ENCODE peak calls at places on chromosomes 3 and 15, in five cellular contexts. D, U, W, C and Z are unnamed samples. For H3K36me3 and H3K9me3, the result is how much of the 10 kb centered on the place peaks cover.

GRCh38 chr3:21934576-21934975 is 183.6 kb upstream of the ZNF385D start:
- DNase-seq in D (no peak), U (no peak), W (no peak), C (no peak), Z (no peak)

GRCh38 chr3:53666026-53666425 is 171.6 kb downstream of the CACNA1D start:
- DNase-seq in D (no peak), U (no peak), W (no peak), C (no peak), Z (no peak)

GRCh38 chr15:85854345-85855097 is 59.8 kb upstream of the KLHL25 start:
- DNase-seq in D (no peak), U (no peak), W (no peak), C (peak), Z (no peak)

GRCh38 chr3:187783098-187783497 is 37.8 kb upstream of the BCL6 start:
- DNase-seq in D (no peak), U (peak), W (no peak), C (peak), Z (no peak)

GRCh38 chr3:134371542-134372324 is 2.5 kb downstream of the AMOTL2 start:
- DNase-seq in D (no peak), U (no peak), W (peak), C (no peak), Z (no peak)

GRCh38 chr3:147318900-147319299 is 87.4 kb downstream of the ZIC4 start:
- DNase-seq in D (no peak), U (no peak), W (no peak), C (peak), Z (no peak)

GRCh38 chr3:113560265-113560664 is 27.9 kb downstream of the SIDT1 start:
- DNase-seq in D (no peak), U (no peak), W (no peak), C (no peak), Z (no peak)

GRCh38 chr3:24351779-24352469 is 142.7 kb downstream of the THRB start:
- DNase-seq in D (no peak), U (no peak), W (no peak), C (no peak), Z (no peak)

GRCh38 chr3:140898340-140899180 is 43.1 kb upstream of the SLC25A36 start:
- DNase-seq in D (no peak), U (no peak), W (no peak), C (peak), Z (peak)

GRCh38 chr3:99871231-99871898 is 53.7 kb downstream of the CMSS1 start:
- DNase-seq in D (no peak), U (no peak), W (no peak), C (no peak), Z (no peak)

GRCh38 chr15:74555192-74555591 is 14.2 kb downstream of the ARID3B start:
- DNase-seq in D (no peak), U (no peak), W (no peak), C (no peak), Z (no peak)

GRCh38 chr3:152472606-152472954 is 203.9 kb downstream of the MBNL1 start:
- DNase-seq in D (no peak), U (no peak), W (no peak), C (no peak), Z (no peak)
- H3K27ac ChIP-seq in D (no peak), U (no peak), W (no peak), C (no peak), Z (no peak)

DNA sequence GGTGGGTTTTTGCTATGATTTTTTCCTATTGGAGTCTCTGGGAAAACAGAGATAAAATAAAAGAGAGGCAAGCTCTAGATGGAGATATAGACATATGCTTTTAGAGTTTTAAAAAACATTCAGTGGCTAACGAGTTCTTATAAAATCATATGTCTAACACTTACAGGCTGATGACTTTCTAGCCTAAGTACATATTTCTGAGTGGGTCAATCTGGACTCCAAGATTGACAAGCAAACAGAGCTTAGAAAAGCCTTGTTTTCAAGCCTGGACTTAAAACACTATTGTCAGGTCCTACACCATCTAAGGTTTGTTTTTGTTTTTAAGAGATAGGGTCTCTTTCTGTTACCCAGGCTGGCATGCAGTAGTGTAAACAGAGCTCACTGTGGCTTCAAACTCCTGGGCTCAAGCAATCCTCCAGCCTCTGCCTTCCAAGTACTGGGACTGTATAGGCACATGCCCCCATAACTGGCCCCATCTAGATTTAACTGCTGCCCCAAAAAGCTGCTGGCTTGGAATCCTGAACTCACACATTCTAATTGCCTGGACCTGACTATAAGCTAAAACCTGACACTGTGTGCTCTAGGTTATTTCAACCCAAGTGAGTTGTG is 86.3 kb downstream of the FBXL22 start:
- DNase-seq in D (no peak), U (no peak), W (no peak), C (no peak), Z (no peak)
- H3K36me3 ChIP-seq in D (under half), U (under half), W (under half), C (under half), Z (under half)

GRCh38 chr3:177945999-177946398 is 590.2 kb upstream of the KCNMB2 start:
- DNase-seq in D (no peak), U (no peak), W (no peak), C (no peak), Z (no peak)

GRCh38 chr3:177946965-177947364 is 589.3 kb upstream of the KCNMB2 start:
- DNase-seq in D (no peak), U (no peak), W (no peak), C (no peak), Z (no peak)

GRCh38 chr3:177946515-177946914 is 589.7 kb upstream of the KCNMB2 start:
- DNase-seq in D (no peak), U (no peak), W (no peak), C (no peak), Z (no peak)

GRCh38 chr3:177948716-177949422 is 587.4 kb upstream of the KCNMB2 start:
- DNase-seq in D (no peak), U (no peak), W (no peak), C (no peak), Z (no peak)

GRCh38 chr3:177947901-177948300 is 588.3 kb upstream of the KCNMB2 start:
- DNase-seq in D (no peak), U (no peak), W (no peak), C (no peak), Z (no peak)
- H3K9me3 ChIP-seq in D (under half), U (under half), W (under half), C (under half), Z (under half)

GRCh38 chr3:172629470-172629869 is 81.4 kb downstream of the NCEH1 start:
- DNase-seq in D (no peak), U (no peak), W (no peak), C (no peak), Z (no peak)

GRCh38 chr3:172630316-172630715 is 80.6 kb downstream of the NCEH1 start:
- DNase-seq in D (no peak), U (no peak), W (no peak), C (no peak), Z (no peak)

GRCh38 chr3:172640751-172641150 is 70.1 kb downstream of the NCEH1 start:
- DNase-seq in D (no peak), U (no peak), W (no peak), C (no peak), Z (no peak)

GRCh38 chr3:172635588-172635987 is 75.3 kb downstream of the NCEH1 start:
- DNase-seq in D (no peak), U (no peak), W (no peak), C (peak), Z (no peak)

GRCh38 chr3:172634948-172635347 is 75.9 kb downstream of the NCEH1 start:
- DNase-seq in D (no peak), U (no peak), W (no peak), C (no peak), Z (no peak)
- H3K27ac ChIP-seq in D (no peak), U (no peak), W (no peak), C (no peak), Z (no peak)